ENCODE peak calls at places on chromosomes 4 and X, in seven cellular contexts. M, S, P, J, H, X and T are unnamed samples.

GRCh38 chrX:130878350-130879341 is 24.4 kb downstream of the ENOX2 start:
- DNase-seq in P (no peak), S (peak), X (no peak), M (no peak), H (no peak), J (no peak), T (no peak)

GRCh38 chr4:157079441-157079840 is 3.5 kb downstream of the GLRB start:
- DNase-seq in S (no peak), X (no peak), M (peak), J (no peak), H (no peak), P (no peak), T (no peak)

GRCh38 chr4:83093060-83093640 is 21.4 kb downstream of the PLAC8 start:
- DNase-seq in J (no peak), S (peak), M (peak), H (no peak), P (no peak), X (no peak), T (no peak)

GRCh38 chr4:78776729-78777555 is 792 bp downstream of the BMP2K start:
- DNase-seq in J (no peak), M (peak), P (peak), H (no peak), S (peak), X (peak), T (peak)

GRCh38 chrX:37545066-37545465 is 26.4 kb upstream of the LANCL3 start:
- DNase-seq in S (no peak), J (no peak), H (no peak), M (no peak), P (no peak), X (no peak), T (no peak)

GRCh38 chrX:23699636-23700194 is 32.4 kb downstream of the PRDX4 start:
- DNase-seq in J (no peak), P (no peak), M (no peak), H (no peak), S (peak), X (no peak), T (no peak)

GRCh38 chrX:122026665-122027064 is 979.3 kb downstream of the GLUD2 start:
- DNase-seq in M (no peak), P (no peak), J (no peak), S (no peak), H (no peak), X (no peak), T (no peak)

GRCh38 chr4:48079972-48080391 is 54.1 kb downstream of the TXK start:
- DNase-seq in X (no peak), J (no peak), H (no peak), S (no peak), M (no peak), P (no peak), T (no peak)

GRCh38 chrX:1035206-1035605 is 177.2 kb downstream of the CRLF2 start:
- DNase-seq in X (no peak), H (no peak), P (no peak), M (no peak), S (no peak), J (no peak), T (no peak)

GRCh38 chr4:169818063-169818679 is 60.4 kb upstream of the HPF1 start:
- DNase-seq in S (no peak), X (no peak), J (no peak), P (no peak), H (no peak), M (no peak), T (no peak)

GRCh38 chr4:36388710-36389109 is 107.3 kb downstream of the DTHD1 start:
- DNase-seq in H (no peak), X (no peak), J (no peak), S (peak), M (no peak), P (no peak), T (no peak)

GRCh38 chr4:106021737-106022410 is 126.6 kb downstream of the NPNT start:
- DNase-seq in J (no peak), S (peak), H (no peak), M (no peak), X (no peak), P (no peak), T (no peak)

GRCh38 chrX:34631826-34632225 is 25.3 kb downstream of the TMEM47 start:
- DNase-seq in J (no peak), P (no peak), M (no peak), S (no peak), H (no peak), X (no peak), T (no peak)

GRCh38 chr4:55553442-55553841 is 6.7 kb upstream of the CLOCK start:
- DNase-seq in X (no peak), J (no peak), P (peak), S (no peak), H (no peak), M (no peak), T (no peak)

GRCh38 chr4:15714616-15715015 is 11.8 kb downstream of the BST1 start:
- DNase-seq in X (no peak), S (peak), M (no peak), H (no peak), P (no peak), J (no peak), T (no peak)

GRCh38 chr4:16250665-16251365 is 24.5 kb upstream of the TAPT1 start:
- DNase-seq in J (no peak), P (peak), M (no peak), H (no peak), X (no peak), S (no peak), T (no peak)

GRCh38 chr4:71229477-71230257 is 109.2 kb upstream of the SLC4A4 start:
- DNase-seq in M (peak), X (peak), J (no peak), H (no peak), S (peak), P (peak), T (no peak)

GRCh38 chrX:9072281-9072680 is 38.4 kb upstream of the FAM9B start:
- DNase-seq in J (no peak), P (no peak), H (no peak), X (no peak), M (no peak), S (no peak), T (no peak)

GRCh38 chrX:261167-261857 is 19.9 kb upstream of the PLCXD1 start:
- DNase-seq in M (no peak), S (peak), H (no peak), X (no peak), J (no peak), P (no peak), T (no peak)

GRCh38 chr4:28523791-28524190 is 1663.2 kb downstream of the STIM2 start:
- DNase-seq in H (no peak), J (no peak), P (no peak), S (no peak), M (no peak), X (no peak), T (no peak)

GRCh38 chr4:17787315-17787714 is 5.9 kb upstream of the FAM184B start:
- DNase-seq in H (no peak), P (no peak), J (no peak), S (no peak), M (no peak), X (no peak), T (no peak)

GRCh38 chr4:7195138-7195510 is 2.8 kb downstream of the SORCS2 start:
- DNase-seq in M (peak), S (no peak), P (no peak), H (no peak), X (no peak), J (no peak), T (no peak)

GRCh38 chr4:7192252-7193039 is at the start of gene SORCS2:
- DNase-seq in M (peak), S (peak), P (peak), H (no peak), X (no peak), J (peak), T (peak)

GRCh38 chr4:7194251-7195137 is 2.2 kb downstream of the SORCS2 start:
- DNase-seq in S (no peak), M (peak), H (no peak), J (no peak), X (no peak), P (no peak), T (no peak)

GRCh38 chr4:7191546-7192251 is 639 bp upstream of the SORCS2 start:
- DNase-seq in J (no peak), M (no peak), X (no peak), S (no peak), P (no peak), H (no peak), T (no peak)

DNA sequence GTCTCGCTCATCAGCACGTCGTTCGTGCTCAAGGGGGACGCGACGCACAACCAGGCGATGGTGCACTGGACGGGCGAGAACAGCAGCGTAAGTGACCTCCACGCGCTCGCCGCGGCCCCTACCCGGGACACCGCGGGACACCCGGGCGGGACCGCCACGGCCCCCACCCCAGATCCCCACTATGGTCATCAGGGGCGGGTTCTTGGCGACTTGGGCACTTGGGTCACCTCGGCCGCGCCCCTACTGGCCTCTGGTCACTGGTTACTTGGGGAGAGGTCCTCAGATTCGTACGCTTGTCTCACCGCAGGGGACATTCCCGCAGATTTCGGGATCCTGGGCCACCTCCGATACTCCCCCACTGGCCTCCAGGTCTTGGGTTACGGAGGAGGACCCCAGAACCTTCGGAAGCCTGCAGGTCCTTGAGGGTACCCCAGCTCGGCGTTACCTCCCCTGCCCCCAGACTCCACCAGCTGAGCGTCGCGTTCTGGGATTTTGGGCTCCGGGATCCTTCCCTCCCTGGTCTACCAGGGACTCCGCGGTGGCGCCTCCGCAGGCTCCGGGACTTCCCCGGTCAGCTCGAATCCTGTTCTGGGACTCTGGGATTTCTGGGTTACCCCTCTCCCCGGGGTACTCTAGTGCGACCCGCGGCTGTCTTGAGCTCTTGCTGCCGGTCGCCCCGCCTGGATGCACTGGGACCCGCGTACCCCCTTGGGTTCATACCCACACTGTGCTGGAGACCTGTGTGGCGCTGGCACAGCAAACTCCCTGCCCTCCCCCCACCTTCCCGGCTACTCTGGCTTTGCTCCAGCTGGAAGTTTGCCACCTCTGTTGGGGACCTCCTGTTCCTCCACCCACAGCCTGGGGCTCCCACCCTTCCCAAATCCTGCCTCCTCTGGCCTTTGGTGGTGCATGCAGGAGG is 961 bp downstream of the SORCS2 start:
- DNase-seq in J (no peak), H (no peak), X (no peak), P (no peak), S (no peak), M (peak), T (no peak)
- TF ChIP-seq TAF1 in J (no peak), H (no peak), X (no peak), P (no peak), S (no peak), M (no peak), T (no peak)

DNA sequence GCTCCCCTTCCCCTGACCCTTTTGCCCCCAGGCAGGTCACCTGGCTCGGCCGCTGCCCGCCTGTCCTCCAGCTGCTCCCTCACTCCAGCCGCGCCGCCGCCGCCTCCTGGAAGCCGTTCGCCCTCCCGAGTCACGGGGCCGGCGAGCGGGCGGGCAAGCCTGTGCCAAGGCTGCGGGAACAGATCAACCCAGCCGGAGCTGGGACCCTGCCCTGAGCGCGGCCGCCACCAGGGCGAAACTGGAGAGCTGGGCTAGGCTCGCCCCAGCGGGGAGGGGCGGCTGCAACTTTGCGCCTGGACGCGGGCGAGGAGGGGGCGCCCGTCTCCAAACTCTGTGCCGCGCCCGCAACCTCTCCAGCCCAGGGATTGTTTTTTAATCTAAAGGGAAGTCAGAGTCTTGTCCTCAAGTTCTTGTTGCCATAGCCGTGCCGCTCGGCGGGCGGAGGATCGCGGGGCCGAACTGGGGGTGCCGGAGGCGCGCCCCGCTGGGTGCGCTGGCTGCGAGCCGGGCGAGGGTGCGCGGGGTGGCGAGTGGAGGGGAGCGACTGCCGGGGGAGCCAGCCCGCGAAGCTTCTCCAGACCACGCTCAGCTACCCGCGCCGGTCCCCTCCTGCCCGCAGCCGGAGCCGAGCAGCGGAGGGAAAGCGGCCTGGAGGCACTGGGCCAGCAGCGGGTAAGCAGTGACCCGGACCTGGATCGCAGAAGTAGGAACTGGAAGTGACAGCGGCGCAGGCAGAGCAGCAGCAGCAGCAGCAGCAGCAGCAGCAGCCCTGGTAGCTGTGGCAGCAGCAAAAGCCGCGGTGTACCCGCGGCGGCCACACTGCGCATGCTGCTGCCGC is 13.4 kb downstream of the ARHGEF6 start:
- DNase-seq in P (peak), S (peak), H (no peak), M (peak), X (peak), J (peak), T (peak)
- TF ChIP-seq POLR2AphosphoS5 in P (no peak), S (no peak), H (no peak), M (no peak), X (no peak), J (no peak), T (no peak)

GRCh38 chrX:109773374-109773773 is 40.3 kb upstream of the ACSL4 start:
- DNase-seq in P (no peak), S (peak), H (no peak), M (no peak), X (no peak), J (no peak), T (no peak)
- TF ChIP-seq TAF1 in P (no peak), S (no peak), H (no peak), M (no peak), X (no peak), J (no peak), T (no peak)

GRCh38 chr4:38677466-38677865 is 13.5 kb downstream of the KLF3 start:
- DNase-seq in P (no peak), J (no peak), H (no peak), M (no peak), S (no peak), X (no peak), T (no peak)

GRCh38 chr4:38681283-38682066 is 17.5 kb downstream of the KLF3 start:
- DNase-seq in X (no peak), J (no peak), S (no peak), P (no peak), M (no peak), H (no peak), T (no peak)

GRCh38 chr4:38676986-38677385 is 13.0 kb downstream of the KLF3 start:
- DNase-seq in J (no peak), P (no peak), M (no peak), H (no peak), S (no peak), X (no peak), T (no peak)

GRCh38 chr4:38675167-38676121 is 11.4 kb downstream of the KLF3 start:
- DNase-seq in J (peak), X (no peak), P (peak), H (no peak), S (peak), M (peak), T (no peak)

DNA sequence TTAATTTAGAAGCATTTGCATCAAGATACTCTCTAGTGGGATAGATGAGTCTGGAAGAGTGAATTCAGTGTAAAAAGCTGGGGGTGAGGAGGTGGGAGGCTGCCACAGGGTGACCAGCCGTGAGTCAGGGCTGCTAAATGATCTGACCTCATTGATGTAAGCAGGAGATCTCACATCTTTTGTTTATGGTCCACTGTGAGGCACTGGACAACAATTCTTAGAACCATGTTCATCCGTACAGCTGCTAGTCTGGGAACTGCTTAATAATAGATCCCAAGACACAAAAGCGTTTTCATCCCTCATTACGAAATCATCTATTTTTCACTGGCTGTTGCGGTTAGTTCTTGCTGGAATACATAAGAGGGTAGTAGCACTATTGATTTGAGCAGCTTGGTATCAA is 14.1 kb downstream of the KLF3 start:
- DNase-seq in H (no peak), M (no peak), J (no peak), P (no peak), X (no peak), S (no peak), T (no peak)
- TF ChIP-seq POLR2AphosphoS5 in H (no peak), M (no peak), J (no peak), P (no peak), X (no peak), S (no peak), T (no peak)

DNA sequence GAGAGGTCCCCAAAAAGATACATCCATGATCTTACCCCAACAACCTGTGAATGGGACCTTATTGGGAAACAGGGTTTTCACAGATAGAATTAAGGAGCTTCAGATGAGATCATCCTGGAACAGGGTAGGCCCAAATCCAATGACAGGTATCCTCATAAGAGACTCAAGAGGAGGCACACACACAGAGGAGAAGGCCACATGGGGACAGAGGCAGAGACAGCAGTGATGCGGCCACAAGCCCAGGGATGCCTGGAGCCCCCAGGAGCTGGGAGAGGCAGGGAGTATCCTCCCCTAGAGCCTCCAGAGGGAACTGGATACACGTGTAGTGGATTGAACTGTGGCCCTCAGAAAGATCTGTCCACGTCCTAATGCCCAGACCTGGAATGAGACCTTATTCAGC is 82.3 kb downstream of the PRKX start:
- DNase-seq in H (no peak), X (no peak), S (no peak), M (no peak), J (no peak), P (no peak), T (no peak)
- TF ChIP-seq TAF1 in H (no peak), X (no peak), S (no peak), M (no peak), J (no peak), P (no peak), T (no peak)

DNA sequence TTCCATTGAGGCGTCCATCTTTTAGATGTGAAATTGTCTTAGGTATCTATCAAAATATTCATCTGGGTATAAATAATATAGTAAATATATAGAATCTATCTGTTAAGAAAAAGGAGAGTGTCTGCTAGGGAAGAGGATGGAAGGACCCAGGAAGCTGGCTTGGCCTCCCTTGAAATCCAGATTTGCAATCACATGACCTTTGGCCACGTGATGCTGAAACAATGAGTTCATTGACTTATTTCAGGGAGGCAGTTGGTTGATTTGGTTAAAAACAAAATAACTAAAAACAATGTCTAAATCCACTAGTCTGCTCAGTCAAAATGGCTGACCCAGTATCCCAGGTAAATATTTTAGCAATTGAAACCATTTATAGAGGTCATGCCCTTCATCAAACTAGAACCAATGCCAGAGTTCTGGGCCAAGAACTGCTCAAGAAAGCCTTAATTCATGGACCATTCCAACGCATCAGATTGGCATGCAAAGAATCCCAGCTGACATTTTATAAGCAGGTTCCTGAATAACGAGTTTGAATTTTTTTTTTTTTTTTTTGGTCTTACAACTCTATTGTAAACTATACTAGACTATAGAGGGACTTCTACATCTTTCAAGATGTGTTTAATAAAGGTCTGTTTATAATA is 172.7 kb downstream of the MID1 start:
- DNase-seq in H (no peak), S (no peak), P (no peak), X (no peak), M (no peak), J (no peak), T (no peak)
- TF ChIP-seq POLR2AphosphoS5 in H (no peak), S (no peak), P (no peak), X (no peak), M (no peak), J (no peak), T (no peak)

GRCh38 chrX:103153661-103154060 is 60.7 kb upstream of the NXF3 start:
- DNase-seq in M (no peak), S (no peak), H (no peak), P (no peak), X (no peak), J (no peak), T (no peak)

GRCh38 chrX:103158317-103158621 is 56.6 kb upstream of the BEX4 start:
- DNase-seq in P (no peak), M (no peak), H (no peak), J (no peak), X (no peak), S (no peak), T (no peak)

GRCh38 chrX:103155201-103155600 is 59.7 kb upstream of the BEX4 start:
- DNase-seq in J (no peak), P (no peak), M (no peak), H (no peak), X (no peak), S (no peak), T (no peak)

GRCh38 chrX:103151799-103152198 is 58.9 kb upstream of the NXF3 start:
- DNase-seq in X (no peak), P (no peak), S (no peak), H (no peak), M (no peak), J (no peak), T (no peak)

GRCh38 chrX:103157511-103158316 is 57.2 kb upstream of the BEX4 start:
- DNase-seq in P (peak), J (no peak), S (peak), H (no peak), M (peak), X (no peak), T (no peak)
- TF ChIP-seq TAF1 in P (no peak), J (no peak), S (no peak), H (no peak), M (no peak), X (no peak), T (no peak)

GRCh38 chr4:130333241-130333759 is 1237.3 kb downstream of the C4orf33 start:
- DNase-seq in M (no peak), J (no peak), H (no peak), X (no peak), S (no peak), P (no peak), T (no peak)
- TF ChIP-seq POLR2AphosphoS5 in M (no peak), J (no peak), H (no peak), X (no peak), S (no peak), P (no peak), T (no peak)